ENCODE peak calls at places on chromosomes 16 and 17, in eight cellular contexts. R is esophagus muscularis mucosa, O is A673, G is ascending aorta, J is GM13976, P is AG09309, T is fibroblast of the aortic adventitia, X is GM06990. W is an unnamed sample.

GRCh38 chr16:65634833-65635232 is 513.0 kb upstream of the CDH11 start:
- DNase-seq in R (no peak), O (no peak), G (no peak), J (no peak), P (no peak), T (no peak), X (no peak), W (no peak)

GRCh38 chr17:15892679-15893332 is 52.1 kb upstream of the ADORA2B start:
- DNase-seq in R (no peak), O (peak; percentile 72), G (no peak), J (no peak), P (peak; percentile 44), T (peak; percentile 74), X (no peak), W (no peak)

GRCh38 chr16:85126731-85127662 is 14.7 kb upstream of the CIBAR2 start:
- DNase-seq in R (no peak), O (peak; percentile 86), G (no peak), J (no peak), P (peak; percentile 35), T (peak; percentile 85), X (no peak), W (no peak)

GRCh38 chr16:67278773-67279295 is 498 bp upstream of the PLEKHG4 start:
- DNase-seq in R (no peak), O (no peak), G (no peak), J (peak; percentile 80), P (no peak), T (no peak), X (no peak), W (peak; percentile 42)

GRCh38 chr16:11627822-11628457 is 40.3 kb upstream of the SNN start:
- DNase-seq in R (no peak), O (no peak), G (no peak), J (no peak), P (peak; percentile 57), T (peak; percentile 97), X (no peak), W (no peak)

GRCh38 chr17:72476134-72476533 is 355.3 kb downstream of the SOX9 start:
- DNase-seq in R (no peak), O (no peak), G (no peak), J (no peak), P (no peak), T (no peak), X (no peak), W (no peak)

GRCh38 chr16:85029413-85029794 is 1.8 kb downstream of the KIAA0513 start:
- DNase-seq in R (no peak), O (peak; percentile 46), G (no peak), J (peak; percentile 81), P (no peak), T (peak; percentile 37), X (no peak), W (peak; percentile 66)

GRCh38 chr16:84617068-84617630 is 729 bp downstream of the COTL1 start:
- DNase-seq in R (no peak), O (no peak), G (no peak), J (peak; percentile 58), P (no peak), T (no peak), X (peak; percentile 67), W (peak; percentile 66)

GRCh38 chr16:86662740-86663139 is 84.4 kb downstream of the FOXL1 start:
- DNase-seq in R (no peak), O (no peak), G (no peak), J (no peak), P (no peak), T (no peak), X (no peak), W (no peak)

GRCh38 chr16:59865071-59865671 is 1131.1 kb upstream of the GOT2 start:
- DNase-seq in R (no peak), O (no peak), G (no peak), J (no peak), P (no peak), T (no peak), X (no peak), W (no peak)

GRCh38 chr17:80316927-80317705 is 56.5 kb downstream of the RNF213 start:
- DNase-seq in R (no peak), O (no peak), G (no peak), J (no peak), P (no peak), T (no peak), X (no peak), W (no peak)

GRCh38 chr17:65553009-65553645 is 8.3 kb downstream of the AXIN2 start:
- DNase-seq in R (no peak), O (no peak), G (no peak), J (no peak), P (peak; percentile 93), T (peak; percentile 90), X (no peak), W (no peak)

GRCh38 chr17:7133916-7134315 is 19.3 kb upstream of the ASGR2 start:
- DNase-seq in R (no peak), O (no peak), G (no peak), J (no peak), P (no peak), T (no peak), X (no peak), W (no peak)

GRCh38 chr17:68035131-68035522 is 408 bp upstream of the KPNA2 start:
- DNase-seq in R (no peak), O (peak; percentile 98), G (peak; percentile 60), J (no peak), P (no peak), T (no peak), X (no peak), W (no peak)

GRCh38 chr16:55566432-55567175 is at the start of gene CAPNS2:
- DNase-seq in R (no peak), O (no peak), G (no peak), J (no peak), P (no peak), T (no peak), X (no peak), W (no peak)

GRCh38 chr17:40722146-40722720 is 18.7 kb upstream of the KRT24 start:
- DNase-seq in R (no peak), O (no peak), G (no peak), J (no peak), P (no peak), T (peak; percentile 3), X (no peak), W (no peak)

GRCh38 chr17:40727447-40728231 is 24.1 kb upstream of the KRT24 start:
- DNase-seq in R (no peak), O (no peak), G (no peak), J (peak; percentile 57), P (peak; percentile 3), T (peak; percentile 51), X (peak; percentile 48), W (peak; percentile 47)

GRCh38 chr17:40724656-40725055 is 21.1 kb upstream of the KRT24 start:
- DNase-seq in R (no peak), O (no peak), G (no peak), J (no peak), P (no peak), T (peak; percentile 3), X (no peak), W (no peak)

GRCh38 chr17:40730974-40731373 is 24.2 kb downstream of the KRT25 start:
- DNase-seq in R (no peak), O (no peak), G (no peak), J (no peak), P (no peak), T (no peak), X (no peak), W (no peak)

DNA sequence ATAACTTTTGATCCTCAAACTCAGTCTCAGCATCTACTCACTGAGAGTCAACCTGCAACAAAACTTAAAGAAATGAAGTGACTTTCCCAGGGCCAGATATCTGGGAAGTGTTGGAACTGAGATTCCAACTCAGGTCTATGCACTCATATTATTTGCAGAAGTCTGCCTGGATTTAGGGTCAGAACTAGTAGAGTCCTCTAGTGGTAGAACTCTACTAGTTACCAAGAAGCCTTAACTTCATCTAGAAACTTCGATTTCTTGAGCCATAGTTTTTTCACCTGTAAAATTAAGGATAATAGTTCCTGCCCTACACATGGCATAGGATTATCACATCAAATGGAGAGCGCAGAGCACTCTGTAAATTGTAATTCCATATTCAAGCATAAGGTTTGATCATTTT is 23.4 kb upstream of the KRT24 start:
- DNase-seq in R (no peak), O (no peak), G (no peak), J (no peak), P (no peak), T (peak; percentile 6), X (no peak), W (peak; percentile 2)
- TF ChIP-seq CTCF in R (peak; percentile 28), O (no peak), G (no peak), J (no peak), P (peak; percentile 31), T (peak; percentile 35), X (peak; percentile 32), W (peak; percentile 7)

GRCh38 chr16:1338119-1338730 is 4.8 kb downstream of the BAIAP3 start:
- DNase-seq in R (no peak), O (no peak), G (no peak), J (no peak), P (no peak), T (no peak), X (no peak), W (peak; percentile 50)
- TF ChIP-seq CTCF in R (no peak), O (peak; percentile 51), G (no peak), J (peak; percentile 26), P (no peak), T (peak; percentile 7), X (peak; percentile 75), W (peak; percentile 55)

GRCh38 chr16:24580665-24581064 is 41.3 kb downstream of the RBBP6 start:
- DNase-seq in R (no peak), O (peak; percentile 18), G (no peak), J (peak; percentile 31), P (peak; percentile 8), T (peak; percentile 69), X (no peak), W (no peak)
- TF ChIP-seq CTCF in R (peak; percentile 42), O (peak; percentile 50), G (peak; percentile 64), J (no peak), P (peak; percentile 55), T (peak; percentile 58), X (peak; percentile 25), W (no peak)

GRCh38 chr16:69283851-69284250 is 27.3 kb upstream of the VPS4A start:
- DNase-seq in R (no peak), O (no peak), G (no peak), J (no peak), P (no peak), T (no peak), X (no peak), W (no peak)

GRCh38 chr16:69285240-69285639 is 25.9 kb upstream of the VPS4A start:
- DNase-seq in R (no peak), O (no peak), G (no peak), J (no peak), P (no peak), T (no peak), X (no peak), W (no peak)

DNA sequence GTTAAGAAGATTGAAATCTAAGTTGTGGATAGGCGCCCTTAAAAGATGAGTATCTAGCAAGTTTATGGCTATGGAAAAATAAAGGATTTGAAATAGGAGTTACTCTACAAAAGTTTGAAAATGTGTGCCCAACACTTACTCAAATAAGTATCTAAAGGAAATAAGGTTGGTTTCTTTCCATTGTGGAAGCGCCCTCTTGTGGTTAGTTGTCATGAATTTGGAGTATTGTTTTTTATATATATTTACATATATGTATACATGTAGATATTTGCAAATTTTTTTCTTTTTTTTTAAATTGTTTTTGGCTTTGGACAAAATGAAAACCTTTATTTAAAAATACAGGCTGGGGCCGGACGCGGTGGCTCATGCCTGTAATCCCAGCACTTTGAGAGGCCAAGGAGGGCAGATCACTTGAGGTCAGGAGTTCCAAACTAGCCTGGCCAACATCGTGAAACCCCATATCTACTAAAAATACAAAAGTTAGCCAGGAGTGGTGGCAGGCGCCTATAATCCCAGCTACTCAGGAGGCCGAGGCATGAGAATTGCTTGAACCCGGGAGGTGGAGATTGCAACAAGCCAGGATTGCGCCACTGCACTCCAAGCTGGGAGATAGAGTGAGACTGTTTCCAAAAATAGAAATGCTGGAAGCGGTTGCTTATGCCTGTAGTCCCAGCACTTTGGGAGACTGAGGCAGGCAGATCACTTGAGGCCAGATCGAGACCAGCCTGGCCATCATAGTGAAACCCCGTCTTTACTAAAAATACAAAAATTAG is 24.0 kb upstream of the VPS4A start:
- DNase-seq in R (no peak), O (peak; percentile 80), G (peak; percentile 29), J (peak; percentile 57), P (peak; percentile 60), T (peak; percentile 88), X (no peak), W (peak; percentile 72)
- TF ChIP-seq CTCF in R (peak; percentile 61), O (peak; percentile 76), G (peak; percentile 68), J (peak; percentile 6), P (peak; percentile 44), T (peak; percentile 50), X (peak; percentile 43), W (peak; percentile 46)

W was measured in GM12865.